ENCODE peak calls at places on chromosome 1, in six cellular contexts. P, E, V, J, A and U are unnamed samples.

GRCh38 chr1:204087893-204088528 is 15.1 kb downstream of the SOX13 start:
- DNase-seq in P (no peak), E (no peak), V (no peak), J (peak; percentile 58), A (no peak), U (peak; percentile 69)

GRCh38 chr1:51567653-51568052 is 48.6 kb upstream of the EPS15 start:
- DNase-seq in P (no peak), E (no peak), V (peak; percentile 89), J (no peak), A (no peak), U (no peak)

GRCh38 chr1:110084226-110085078 is 14.0 kb upstream of the ALX3 start:
- DNase-seq in P (peak; percentile 43), E (peak; percentile 85), V (peak; percentile 54), J (peak; percentile 67), A (peak; percentile 57), U (peak; percentile 79)

GRCh38 chr1:51519048-51519856 is at the start of gene EPS15:
- DNase-seq in P (peak; percentile 89), E (peak; percentile 98), V (peak; percentile 67), J (peak; percentile 95), A (peak; percentile 93), U (peak; percentile 90)

GRCh38 chr1:42975561-42976225 is 17.0 kb upstream of the SLC2A1 start:
- DNase-seq in P (no peak), E (no peak), V (no peak), J (no peak), A (no peak), U (no peak)

GRCh38 chr1:192951961-192952460 is 107.1 kb downstream of the UCHL5 start:
- DNase-seq in P (no peak), E (no peak), V (peak; percentile 97), J (no peak), A (no peak), U (no peak)

GRCh38 chr1:111406325-111406768 is 21.2 kb downstream of the OVGP1 start:
- DNase-seq in P (peak; percentile 67), E (peak; percentile 83), V (peak; percentile 48), J (peak; percentile 79), A (peak; percentile 29), U (peak; percentile 60)

GRCh38 chr1:236204043-236204442 is 61.7 kb downstream of the GPR137B start:
- DNase-seq in P (no peak), E (no peak), V (peak; percentile 65), J (no peak), A (no peak), U (no peak)

GRCh38 chr1:227883073-227883520 is 64.6 kb downstream of the WNT9A start:
- DNase-seq in P (no peak), E (peak; percentile 74), V (no peak), J (peak; percentile 38), A (peak; percentile 15), U (peak; percentile 7)

GRCh38 chr1:18778437-18778836 is 81.0 kb downstream of the TAS1R2 start:
- DNase-seq in P (no peak), E (no peak), V (no peak), J (peak; percentile 29), A (no peak), U (no peak)

GRCh38 chr1:191086910-191087309 is 609.2 kb upstream of the BRINP3 start:
- DNase-seq in P (no peak), E (no peak), V (no peak), J (no peak), A (no peak), U (no peak)

GRCh38 chr1:212970085-212970484 is 19.7 kb downstream of the VASH2 start:
- DNase-seq in P (peak; percentile 61), E (no peak), V (no peak), J (no peak), A (no peak), U (no peak)

GRCh38 chr1:4265836-4266235 is 365.8 kb upstream of the C1orf174 start:
- DNase-seq in P (no peak), E (no peak), V (no peak), J (no peak), A (no peak), U (no peak)

GRCh38 chr1:56456426-56457101 is 122.8 kb downstream of the PLPP3 start:
- DNase-seq in P (no peak), E (no peak), V (peak; percentile 84), J (no peak), A (no peak), U (no peak)

GRCh38 chr1:169538998-169539871 is 47.0 kb downstream of the F5 start:
- DNase-seq in P (no peak), E (no peak), V (peak; percentile 83), J (no peak), A (no peak), U (no peak)

GRCh38 chr1:198125995-198126758 is 30.6 kb upstream of the NEK7 start:
- DNase-seq in P (no peak), E (no peak), V (peak; percentile 79), J (no peak), A (no peak), U (no peak)

GRCh38 chr1:198123146-198123545 is 33.7 kb upstream of the NEK7 start:
- DNase-seq in P (no peak), E (no peak), V (peak; percentile 87), J (no peak), A (no peak), U (no peak)

GRCh38 chr1:198121058-198121829 is 35.6 kb upstream of the NEK7 start:
- DNase-seq in P (no peak), E (no peak), V (peak; percentile 92), J (peak; percentile 44), A (no peak), U (no peak)

GRCh38 chr1:198122693-198123092 is 34.1 kb upstream of the NEK7 start:
- DNase-seq in P (no peak), E (no peak), V (peak; percentile 45), J (no peak), A (no peak), U (no peak)

DNA sequence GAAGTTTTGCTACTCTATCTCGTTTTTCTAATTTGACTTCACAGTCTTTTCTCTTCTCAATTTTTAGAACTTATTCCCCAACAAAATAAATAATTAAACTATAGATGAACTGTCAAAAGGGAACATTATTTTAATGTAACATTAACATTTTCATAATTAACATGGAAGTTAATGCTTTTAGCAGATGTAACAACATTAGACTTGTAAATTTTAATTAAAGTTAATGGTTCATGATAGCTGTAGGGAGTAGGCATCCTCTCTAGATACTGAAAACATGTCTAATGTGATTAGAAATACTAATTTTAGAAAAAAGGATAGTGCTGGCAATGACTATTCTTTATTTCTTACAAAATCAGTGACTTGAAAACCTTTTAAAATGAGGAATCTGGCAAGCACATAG is 32.1 kb upstream of the NEK7 start:
- DNase-seq in P (no peak), E (no peak), V (no peak), J (no peak), A (no peak), U (no peak)
- H3K4me3 ChIP-seq in P (no peak overlapping the region), E (no peak overlapping the region), V (no peak overlapping the region), J (no peak overlapping the region), A (no peak overlapping the region), U (no peak overlapping the region)

DNA sequence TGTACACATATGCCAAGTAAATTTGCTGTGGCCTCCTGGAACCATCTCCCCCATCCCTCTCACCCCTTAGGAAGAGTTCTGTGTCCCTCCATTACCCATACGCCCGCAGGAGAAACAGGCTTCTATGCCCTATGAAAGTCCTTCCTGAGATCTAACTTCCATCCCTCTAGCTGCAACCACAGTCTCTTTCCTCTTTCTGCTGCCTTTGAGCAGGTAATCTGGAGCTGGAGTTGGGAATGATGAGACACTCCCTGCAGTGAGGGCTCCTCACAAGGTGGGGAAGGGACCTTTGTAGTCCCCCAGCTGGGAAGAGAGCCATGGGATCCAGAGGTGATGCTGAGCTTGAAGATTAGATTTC is 2.0 kb upstream of the KCNQ4 start:
- DNase-seq in P (no peak), E (no peak), V (no peak), J (no peak), A (no peak), U (no peak)
- H3K27me3 ChIP-seq in P (no peaks in the 10 kb centered on the region), E (peaks cover 46% of the 10 kb centered on the region), V (peaks cover 26% of the 10 kb centered on the region), J (no peaks in the 10 kb centered on the region), A (no peaks in the 10 kb centered on the region), U (no peaks in the 10 kb centered on the region)

GRCh38 chr1:115669886-115670285 is 28.1 kb downstream of the VANGL1 start:
- DNase-seq in P (no peak), E (no peak), V (peak; percentile 43), J (no peak), A (no peak), U (no peak)

GRCh38 chr1:115670476-115671175 is 28.9 kb downstream of the VANGL1 start:
- DNase-seq in P (peak; percentile 77), E (no peak), V (peak; percentile 45), J (no peak), A (no peak), U (no peak)

GRCh38 chr1:115672224-115673009 is 30.6 kb downstream of the VANGL1 start:
- DNase-seq in P (no peak), E (no peak), V (no peak), J (no peak), A (no peak), U (no peak)

GRCh38 chr1:115669002-115669673 is 27.4 kb downstream of the VANGL1 start:
- DNase-seq in P (no peak), E (no peak), V (peak; percentile 91), J (no peak), A (no peak), U (no peak)

GRCh38 chr1:115671176-115672062 is 29.6 kb downstream of the VANGL1 start:
- DNase-seq in P (no peak), E (no peak), V (peak; percentile 69), J (peak; percentile 61), A (no peak), U (no peak)
- TF ChIP-seq POLR2A in P (no peak), E (no peak), V (no peak), J (no peak), A (no peak), U (no peak)

GRCh38 chr1:7555391-7556185 is 215.5 kb upstream of the VAMP3 start:
- DNase-seq in P (no peak), E (peak; percentile 43), V (no peak), J (no peak), A (no peak), U (no peak)
- H3K4me3 ChIP-seq in P (no peak overlapping the region), E (no peak overlapping the region), V (no peak overlapping the region), J (no peak overlapping the region), A (no peak overlapping the region), U (no peak overlapping the region)

GRCh38 chr1:32991819-32992488 is 27.3 kb upstream of the RNF19B start:
- DNase-seq in P (no peak), E (peak; percentile 82), V (no peak), J (no peak), A (no peak), U (no peak)
- H3K27me3 ChIP-seq in P (no peaks in the 10 kb centered on the region), E (no peaks in the 10 kb centered on the region), V (no peaks in the 10 kb centered on the region), J (no peaks in the 10 kb centered on the region), A (no peaks in the 10 kb centered on the region), U (no peaks in the 10 kb centered on the region)

DNA sequence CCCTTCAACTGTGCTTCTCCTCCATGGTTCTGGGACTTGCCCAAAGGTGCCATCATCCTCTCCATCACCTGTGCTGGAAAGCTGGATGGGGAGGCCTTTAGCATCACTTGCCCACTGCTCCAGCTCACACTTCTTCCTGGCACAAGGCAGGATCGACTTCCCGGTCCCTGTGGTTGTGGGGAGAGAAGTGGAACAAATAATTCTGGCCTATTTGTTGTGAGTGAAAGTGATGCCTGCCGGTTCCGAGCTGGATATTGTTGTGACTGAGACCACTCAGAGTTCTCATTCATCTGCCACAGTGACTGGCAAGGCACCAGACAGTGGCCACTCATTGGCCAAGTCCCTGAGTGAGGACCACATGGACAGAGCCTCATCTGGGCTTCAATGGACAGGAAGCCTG is 191.9 kb downstream of the PTPRU start:
- DNase-seq in P (no peak), E (no peak), V (no peak), J (no peak), A (no peak), U (no peak)
- TF ChIP-seq POLR2A in P (no peak), E (no peak), V (no peak), J (no peak), A (no peak), U (no peak)